ENCODE peak calls at places on chromosome 9, in five cellular contexts. Q, L, U, S and O are unnamed samples.

GRCh38 chr9:129989740-129990139 is 53.2 kb downstream of the FNBP1 start:
- DNase-seq in Q (no peak), L (peak; percentile 28), U (no peak), S (no peak), O (peak; percentile 87)

GRCh38 chr9:88180084-88180765 is 42.0 kb upstream of the SPATA31C2 start:
- DNase-seq in Q (no peak), L (no peak), U (no peak), S (no peak), O (no peak)

GRCh38 chr9:124139001-124139400 is 118.7 kb upstream of the NEK6 start:
- DNase-seq in Q (no peak), L (peak; percentile 75), U (no peak), S (no peak), O (no peak)

GRCh38 chr9:87148391-87149237 is 201.3 kb upstream of the GAS1 start:
- DNase-seq in Q (peak; percentile 95), L (peak; percentile 75), U (peak; percentile 7), S (peak; percentile 63), O (peak; percentile 53)

GRCh38 chr9:76321185-76321828 is 72.9 kb downstream of the RFK start:
- DNase-seq in Q (no peak), L (peak; percentile 89), U (no peak), S (no peak), O (peak; percentile 74)

GRCh38 chr9:126160854-126161329 is 165.7 kb upstream of the MVB12B start:
- DNase-seq in Q (no peak), L (no peak), U (no peak), S (no peak), O (no peak)

GRCh38 chr9:122097679-122098315 is 4.7 kb upstream of the TTLL11 start:
- DNase-seq in Q (no peak), L (no peak), U (no peak), S (no peak), O (no peak)

GRCh38 chr9:123318961-123319421 is 37.0 kb upstream of the CRB2 start:
- DNase-seq in Q (peak; percentile 76), L (no peak), U (no peak), S (no peak), O (no peak)

GRCh38 chr9:87471746-87472145 is 25.9 kb upstream of the DAPK1 start:
- DNase-seq in Q (no peak), L (no peak), U (no peak), S (no peak), O (no peak)

GRCh38 chr9:75149841-75150241 is 61.5 kb downstream of the OSTF1 start:
- DNase-seq in Q (no peak), L (no peak), U (no peak), S (no peak), O (no peak)

GRCh38 chr9:75148551-75148950 is 60.2 kb downstream of the OSTF1 start:
- DNase-seq in Q (no peak), L (peak; percentile 95), U (no peak), S (peak; percentile 12), O (peak; percentile 73)

GRCh38 chr9:75152416-75152815 is 64.1 kb downstream of the OSTF1 start:
- DNase-seq in Q (no peak), L (peak; percentile 57), U (no peak), S (no peak), O (no peak)

GRCh38 chr9:75147638-75148037 is 59.3 kb downstream of the OSTF1 start:
- DNase-seq in Q (no peak), L (peak; percentile 19), U (no peak), S (no peak), O (no peak)

GRCh38 chr9:75150512-75150911 is 62.2 kb downstream of the OSTF1 start:
- DNase-seq in Q (no peak), L (no peak), U (no peak), S (no peak), O (no peak)
- H3K4me1 ChIP-seq in Q (peaks cover 4% of the 10 kb centered on the region), L (peaks cover 6% of the 10 kb centered on the region), U (no peaks in the 10 kb centered on the region), S (no peaks in the 10 kb centered on the region), O (peaks cover 19% of the 10 kb centered on the region)

DNA sequence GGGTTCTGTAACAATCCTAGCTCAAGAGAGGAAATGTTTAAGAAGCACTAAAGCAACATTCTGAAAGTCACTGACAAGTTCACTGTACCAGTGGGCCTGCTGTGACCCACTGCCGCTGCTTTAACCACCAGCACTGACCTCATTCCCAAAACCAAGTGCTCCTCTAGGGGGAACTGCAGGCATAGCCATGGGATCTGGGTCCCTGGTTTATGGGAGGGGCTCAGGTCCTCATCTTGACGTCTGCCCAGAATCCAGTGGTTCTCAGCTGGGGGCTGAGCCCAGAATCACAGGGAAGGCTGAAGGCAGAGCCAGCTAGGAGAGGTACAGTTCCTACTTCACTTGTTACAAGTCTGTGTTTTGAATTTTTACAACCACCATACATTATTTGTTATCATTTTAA is 36.1 kb upstream of the SLC2A8 start:
- DNase-seq in Q (no peak), L (peak; percentile 20), U (peak; percentile 47), S (no peak), O (no peak)
- H3K27ac ChIP-seq in Q (no peak overlapping the region), L (no peak overlapping the region), U (no peak overlapping the region), S (no peak overlapping the region), O (no peak overlapping the region)

GRCh38 chr9:14347408-14348224 is 33.7 kb upstream of the NFIB start:
- DNase-seq in Q (peak; percentile 82), L (no peak), U (no peak), S (peak; percentile 18), O (no peak)

GRCh38 chr9:14344846-14345585 is 31.1 kb upstream of the NFIB start:
- DNase-seq in Q (no peak), L (no peak), U (no peak), S (no peak), O (no peak)

GRCh38 chr9:14346826-14347407 is 33.0 kb upstream of the NFIB start:
- DNase-seq in Q (peak; percentile 78), L (no peak), U (no peak), S (peak; percentile 22), O (no peak)

GRCh38 chr9:14345586-14346237 is 31.8 kb upstream of the NFIB start:
- DNase-seq in Q (peak; percentile 76), L (no peak), U (no peak), S (no peak), O (no peak)

GRCh38 chr9:14346301-14346721 is 32.4 kb upstream of the NFIB start:
- DNase-seq in Q (no peak), L (no peak), U (no peak), S (no peak), O (no peak)
- H3K4me1 ChIP-seq in Q (peaks cover 2% of the 10 kb centered on the region), L (peaks cover 2% of the 10 kb centered on the region), U (no peaks in the 10 kb centered on the region), S (peaks cover 2% of the 10 kb centered on the region), O (peaks cover 5% of the 10 kb centered on the region)

DNA sequence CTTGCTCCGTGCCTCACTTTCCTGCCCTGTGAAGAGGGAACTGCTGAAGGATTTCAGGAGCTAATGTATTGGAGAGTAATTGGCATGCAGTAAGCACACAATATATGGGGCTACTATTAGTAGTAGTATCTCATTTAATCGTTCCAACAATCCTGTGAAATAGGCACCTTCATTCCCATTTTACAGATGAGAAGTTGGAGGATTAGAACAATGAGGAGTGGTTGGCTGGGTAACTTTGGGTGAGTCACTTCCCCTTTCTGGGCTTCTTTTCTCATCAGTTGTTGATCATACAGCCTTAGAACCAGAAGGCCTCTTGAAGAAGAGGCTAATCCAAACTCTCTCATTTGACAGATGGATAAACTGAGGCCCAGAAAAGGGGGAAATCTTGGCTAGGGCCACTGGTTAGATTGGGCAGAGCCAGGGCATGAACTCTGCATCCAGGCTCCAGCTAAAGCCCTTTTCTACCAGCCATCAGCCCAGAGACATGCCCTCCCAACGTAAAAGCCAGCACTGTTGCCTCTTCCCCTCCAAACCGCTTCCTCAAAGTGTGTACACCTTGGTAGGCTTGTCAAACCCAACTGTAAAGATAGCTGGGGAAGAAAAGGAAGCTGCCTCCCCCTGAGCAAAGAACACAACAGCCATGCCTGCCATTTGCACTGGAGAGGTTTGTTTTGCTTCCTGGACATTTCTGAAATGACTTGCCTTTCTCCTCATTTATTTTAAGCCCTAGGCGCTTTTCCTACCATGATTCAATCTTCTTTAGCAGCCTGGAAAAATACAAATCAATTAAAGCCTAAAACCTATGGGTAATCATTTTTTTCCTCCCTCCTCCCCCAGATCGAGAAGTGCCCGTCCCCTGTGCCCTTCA is 979 bp downstream of the SPACA9 start:
- DNase-seq in Q (no peak), L (no peak), U (no peak), S (no peak), O (no peak)
- H3K27ac ChIP-seq in Q (no peak overlapping the region), L (no peak overlapping the region), U (no peak overlapping the region), S (no peak overlapping the region), O (no peak overlapping the region)

GRCh38 chr9:136014147-136014927 is 53.2 kb upstream of the UBAC1 start:
- DNase-seq in Q (no peak), L (no peak), U (no peak), S (peak; percentile 13), O (no peak)
- H3K4me1 ChIP-seq in Q (no peaks in the 10 kb centered on the region), L (peaks cover 6% of the 10 kb centered on the region), U (peaks cover 70% of the 10 kb centered on the region), S (peaks cover 10% of the 10 kb centered on the region), O (no peaks in the 10 kb centered on the region)

DNA sequence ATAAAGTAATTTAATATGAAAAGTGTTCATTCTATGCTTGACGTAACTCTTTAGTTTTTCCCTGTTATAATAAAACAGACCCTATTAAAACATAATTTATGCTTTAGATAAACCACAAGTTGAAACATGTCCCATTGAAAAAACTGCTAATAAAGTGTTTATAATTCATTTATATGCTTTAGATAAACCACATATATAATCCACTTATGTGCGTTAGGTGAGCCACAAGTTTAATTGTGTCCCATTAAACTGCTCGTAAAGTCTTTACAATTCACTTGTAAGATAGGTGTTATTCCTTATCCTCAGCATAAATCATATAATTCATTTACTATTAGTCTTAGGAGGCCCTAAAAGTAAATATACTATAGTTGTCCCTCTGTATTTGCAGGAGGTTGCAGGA is 3.6 kb downstream of the NIPSNAP3B start:
- DNase-seq in Q (no peak), L (no peak), U (no peak), S (no peak), O (no peak)
- H3K27ac ChIP-seq in Q (no peak overlapping the region), L (no peak overlapping the region), U (no peak overlapping the region), S (no peak overlapping the region), O (no peak overlapping the region)

GRCh38 chr9:136545065-136545965 is 533 bp downstream of the NOTCH1 start:
- DNase-seq in Q (peak; percentile 85), L (no peak), U (peak; percentile 55), S (no peak), O (no peak)

GRCh38 chr9:136545966-136546696 is at the start of gene NOTCH1:
- DNase-seq in Q (peak; percentile 96), L (peak; percentile 87), U (peak; percentile 93), S (peak; percentile 83), O (peak; percentile 91)

GRCh38 chr9:136544549-136545064 is 1.2 kb downstream of the NOTCH1 start:
- DNase-seq in Q (peak; percentile 88), L (no peak), U (peak; percentile 71), S (no peak), O (no peak)

GRCh38 chr9:136547508-136548215 is 1.8 kb upstream of the NOTCH1 start:
- DNase-seq in Q (no peak), L (no peak), U (no peak), S (no peak), O (no peak)

GRCh38 chr9:136546697-136547481 is 1.0 kb upstream of the NOTCH1 start:
- DNase-seq in Q (peak; percentile 90), L (peak; percentile 35), U (peak; percentile 52), S (peak; percentile 78), O (no peak)
- H3K4me1 ChIP-seq in Q (no peaks in the 10 kb centered on the region), L (peaks cover 34% of the 10 kb centered on the region), U (peaks cover 87% of the 10 kb centered on the region), S (peaks cover 18% of the 10 kb centered on the region), O (peaks cover 42% of the 10 kb centered on the region)

DNA sequence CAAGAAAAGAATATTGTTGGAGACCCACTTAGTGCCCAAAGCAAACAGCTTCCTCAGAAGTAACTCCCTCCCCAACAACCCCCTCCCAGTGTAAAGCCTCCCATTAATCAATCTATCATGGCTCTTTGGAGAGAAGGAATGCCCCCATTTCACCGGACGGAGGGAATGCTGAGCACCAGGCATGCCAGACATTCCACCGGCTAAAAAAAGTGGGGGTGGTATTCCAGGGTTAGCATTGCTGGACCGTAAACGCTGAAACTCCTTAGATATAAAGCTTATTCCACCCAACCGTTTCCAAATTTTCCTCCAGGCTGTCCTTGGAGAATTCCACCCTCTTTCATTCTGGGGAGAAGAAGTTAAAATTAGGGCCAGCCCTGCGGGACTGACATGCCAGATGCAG is 363 bp upstream of the MAMDC2 start:
- DNase-seq in Q (no peak), L (no peak), U (no peak), S (no peak), O (no peak)
- H3K27ac ChIP-seq in Q (no peak overlapping the region), L (no peak overlapping the region), U (no peak overlapping the region), S (peak overlapping the region; percentile 79), O (no peak overlapping the region)